ENCODE peak calls at places on chromosomes 12 and 14, in five cellular contexts. I is tibial artery, V is foreskin keratinocyte, M is tibial nerve, Z is colonic mucosa. O is an unnamed sample.

GRCh38 chr12:6444031-6444430 is 724 bp upstream of the CD27 start:
- DNase-seq in I (no peak), V (no peak), M (no peak), Z (no peak), O (peak; percentile 5)

GRCh38 chr14:94890755-94891154 is 120.8 kb upstream of the GSC start:
- DNase-seq in I (no peak), V (no peak), M (no peak), Z (no peak), O (no peak)

GRCh38 chr14:50928002-50928635 is 16.2 kb downstream of the PYGL start:
- DNase-seq in I (peak; percentile 33), V (no peak), M (no peak), Z (peak; percentile 16), O (no peak)

GRCh38 chr12:9756174-9756573 is 4.5 kb downstream of the CD69 start:
- DNase-seq in I (no peak), V (no peak), M (no peak), Z (no peak), O (no peak)

GRCh38 chr12:42932937-42933336 is 343.4 kb upstream of the PRICKLE1 start:
- DNase-seq in I (no peak), V (no peak), M (no peak), Z (no peak), O (no peak)

GRCh38 chr12:18690653-18691052 is 47.2 kb downstream of the PLCZ1 start:
- DNase-seq in I (no peak), V (peak; percentile 99), M (no peak), Z (no peak), O (no peak)

GRCh38 chr12:57216014-57216891 is at the start of gene NXPH4:
- DNase-seq in I (peak; percentile 25), V (no peak), M (no peak), Z (peak; percentile 47), O (no peak)

GRCh38 chr14:42884100-42884499 is 1277.4 kb downstream of the LRFN5 start:
- DNase-seq in I (no peak), V (peak; percentile 69), M (no peak), Z (no peak), O (no peak)

GRCh38 chr12:64088431-64089349 is 133.4 kb downstream of the KICS2 start:
- DNase-seq in I (peak; percentile 74), V (peak; percentile 93), M (peak; percentile 35), Z (peak; percentile 81), O (peak; percentile 82)

GRCh38 chr12:106690569-106690968 is 83.9 kb upstream of the RIC8B start:
- DNase-seq in I (no peak), V (no peak), M (no peak), Z (no peak), O (no peak)

GRCh38 chr12:103538397-103538796 is 42.6 kb upstream of the C12orf42 start:
- DNase-seq in I (no peak), V (no peak), M (no peak), Z (no peak), O (no peak)

GRCh38 chr12:126354633-126355032 is 1289.4 kb downstream of the AACS start:
- DNase-seq in I (no peak), V (no peak), M (no peak), Z (no peak), O (no peak)

GRCh38 chr12:124764870-124765570 is 98.6 kb downstream of the SCARB1 start:
- DNase-seq in I (peak; percentile 78), V (peak; percentile 78), M (peak; percentile 62), Z (no peak), O (peak; percentile 87)

GRCh38 chr14:23562822-23563472 is 4.6 kb downstream of the AP1G2 start:
- DNase-seq in I (no peak), V (no peak), M (no peak), Z (peak; percentile 37), O (peak; percentile 74)

GRCh38 chr14:94780536-94781404 is 10.9 kb upstream of the GSC start:
- DNase-seq in I (no peak), V (no peak), M (no peak), Z (no peak), O (no peak)

GRCh38 chr12:50257226-50258166 is 25.8 kb downstream of the LIMA1 start:
- DNase-seq in I (peak; percentile 57), V (no peak), M (no peak), Z (peak; percentile 69), O (no peak)

GRCh38 chr12:116037941-116038837 is 239.3 kb downstream of the MED13L start:
- DNase-seq in I (no peak), V (no peak), M (no peak), Z (no peak), O (no peak)

GRCh38 chr12:100737168-100737567 is 57.4 kb upstream of the ANO4 start:
- DNase-seq in I (no peak), V (no peak), M (no peak), Z (no peak), O (no peak)

GRCh38 chr12:68794653-68795253 is 13.2 kb upstream of the MDM2 start:
- DNase-seq in I (no peak), V (peak; percentile 75), M (no peak), Z (no peak), O (no peak)

GRCh38 chr12:131711551-131712205 is 788 bp downstream of the SFSWAP start:
- DNase-seq in I (no peak), V (no peak), M (no peak), Z (no peak), O (no peak)

GRCh38 chr12:79635676-79636075 is 55.1 kb downstream of the PAWR start:
- DNase-seq in I (no peak), V (peak; percentile 44), M (no peak), Z (no peak), O (no peak)

GRCh38 chr14:67428501-67429031 is 16.6 kb upstream of the PLEK2 start:
- DNase-seq in I (no peak), V (peak; percentile 40), M (no peak), Z (no peak), O (no peak)

GRCh38 chr12:87813476-87814234 is 215.5 kb downstream of the C12orf50 start:
- DNase-seq in I (no peak), V (peak; percentile 60), M (no peak), Z (no peak), O (no peak)

GRCh38 chr14:101018561-101019290 is 115.2 kb upstream of the RTL1 start:
- DNase-seq in I (no peak), V (no peak), M (no peak), Z (peak; percentile 4), O (peak; percentile 42)

GRCh38 chr12:116832353-116832752 is 48.9 kb downstream of the HRK start:
- DNase-seq in I (no peak), V (no peak), M (no peak), Z (no peak), O (no peak)

GRCh38 chr12:8699714-8700113 is 1.9 kb downstream of the RIMKLB start:
- DNase-seq in I (no peak), V (no peak), M (no peak), Z (no peak), O (no peak)

GRCh38 chr12:96314723-96315122 is 85.5 kb downstream of the CDK17 start:
- DNase-seq in I (no peak), V (no peak), M (no peak), Z (no peak), O (no peak)

GRCh38 chr12:74468401-74468800 is 69.2 kb upstream of the ATXN7L3B start:
- DNase-seq in I (no peak), V (no peak), M (no peak), Z (no peak), O (no peak)

GRCh38 chr14:53237488-53237887 is 84.4 kb upstream of the DDHD1 start:
- DNase-seq in I (no peak), V (no peak), M (no peak), Z (no peak), O (no peak)

GRCh38 chr14:53233399-53233798 is 80.3 kb upstream of the DDHD1 start:
- DNase-seq in I (no peak), V (no peak), M (no peak), Z (no peak), O (no peak)

GRCh38 chr14:53231166-53231565 is 78.0 kb upstream of the DDHD1 start:
- DNase-seq in I (no peak), V (no peak), M (no peak), Z (no peak), O (no peak)

DNA sequence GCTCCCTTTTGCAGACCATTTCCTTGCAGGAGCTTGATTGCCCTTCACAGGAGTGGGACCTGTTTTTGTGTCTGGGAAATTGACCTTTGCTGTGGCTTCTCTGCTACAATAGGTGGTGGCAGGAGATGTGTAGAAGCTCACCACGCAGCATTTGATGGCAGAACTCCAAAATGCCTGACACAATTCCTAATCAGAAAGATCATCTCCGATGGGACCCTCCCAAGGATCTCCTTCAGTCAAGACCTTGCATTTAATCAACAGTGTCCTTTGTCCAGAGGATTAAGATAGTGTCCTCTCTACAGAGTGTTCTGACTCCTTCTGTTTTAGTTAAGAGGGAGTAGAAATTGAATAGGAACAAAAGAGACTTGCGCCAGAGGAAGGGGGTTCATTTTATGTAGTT is 83.6 kb upstream of the DDHD1 start:
- DNase-seq in I (no peak), V (no peak), M (no peak), Z (no peak), O (no peak)
- TF ChIP-seq CTCF in I (no peak), V (no peak), M (no peak), Z (no peak), O (no peak)

GRCh38 chr12:46560874-46561273 is 188.3 kb upstream of the SLC38A2 start:
- DNase-seq in I (no peak), V (no peak), M (no peak), Z (no peak), O (no peak)
- H3K27ac ChIP-seq in I (no peak overlapping the region), V (peak overlapping the region; percentile 98), M (no peak overlapping the region), Z (no peak overlapping the region), O (no peak overlapping the region)

GRCh38 chr14:64119535-64119934 is 174.6 kb downstream of the ESR2 start:
- DNase-seq in I (no peak), V (no peak), M (no peak), Z (no peak), O (no peak)

GRCh38 chr14:64118892-64119291 is 175.3 kb downstream of the ESR2 start:
- DNase-seq in I (no peak), V (no peak), M (no peak), Z (no peak), O (no peak)

GRCh38 chr14:64115401-64115800 is 178.8 kb downstream of the ESR2 start:
- DNase-seq in I (no peak), V (no peak), M (no peak), Z (no peak), O (no peak)

GRCh38 chr14:64114796-64115195 is 179.4 kb downstream of the ESR2 start:
- DNase-seq in I (no peak), V (no peak), M (no peak), Z (no peak), O (no peak)

GRCh38 chr14:64117671-64118402 is 176.3 kb downstream of the ESR2 start:
- DNase-seq in I (peak; percentile 50), V (peak; percentile 94), M (no peak), Z (no peak), O (no peak)
- TF ChIP-seq CTCF in I (no peak), V (peak; percentile 74), M (no peak), Z (no peak), O (no peak)

DNA sequence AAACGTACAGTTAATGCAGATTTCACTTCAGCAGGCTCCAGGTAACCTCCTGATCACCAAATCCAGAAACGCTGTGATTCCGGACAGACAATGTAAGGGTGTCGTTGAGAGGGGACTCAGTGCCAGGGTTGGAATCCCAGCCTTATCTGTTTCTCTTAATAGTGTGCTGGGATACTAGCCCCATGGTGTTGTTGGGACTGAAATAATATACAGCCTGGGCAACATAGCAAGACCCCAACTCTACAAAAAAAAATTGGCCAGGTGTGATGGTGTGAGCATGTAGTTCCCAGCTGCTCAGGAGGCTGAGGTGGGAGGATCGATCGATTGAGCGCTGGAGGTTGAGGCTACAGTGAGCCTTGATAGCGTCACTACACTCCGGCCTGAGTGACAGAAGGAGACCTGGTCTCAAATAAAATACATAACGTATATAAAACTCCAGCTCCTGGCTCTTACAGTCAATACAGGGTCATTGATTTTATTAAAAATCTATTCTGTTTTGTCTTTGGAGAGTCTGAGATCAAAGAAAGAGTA is 1.3 kb downstream of the PEBP1 start:
- DNase-seq in I (no peak), V (no peak), M (no peak), Z (no peak), O (no peak)
- H3K27ac ChIP-seq in I (peak overlapping the region; percentile 95), V (peak overlapping the region; percentile 69), M (peak overlapping the region; percentile 99), Z (peak overlapping the region; percentile 71), O (peak overlapping the region; percentile 90)

O was measured in sigmoid colon.